ENCODE peak calls at places on chromosomes 12 and 14, in six cellular contexts. B is fibroblast of lung, R is heart right ventricle, M is adipocyte, W is HCT116, L is OCI-LY7. P is an unnamed sample. For H3K9me3, the result is how much of the 10 kb centered on the place peaks cover.

GRCh38 chr12:126663304-126664094 is 1598.3 kb downstream of the AACS start:
- DNase-seq in W (peak), M (no peak), B (no peak), R (no peak), L (peak), P (no peak)

GRCh38 chr12:24668563-24668962 is 280.3 kb downstream of the BCAT1 start:
- DNase-seq in M (no peak), L (no peak), W (no peak), R (no peak), B (peak), P (no peak)

GRCh38 chr12:18383203-18383602 is 121.9 kb downstream of the PIK3C2G start:
- DNase-seq in L (no peak), B (peak), M (peak), W (no peak), R (no peak), P (no peak)

GRCh38 chr12:7859552-7859951 is 13.2 kb downstream of the SLC2A14 start:
- DNase-seq in M (peak), B (peak), R (no peak), W (no peak), L (no peak), P (no peak)

GRCh38 chr12:53712059-53712643 is 15.1 kb downstream of the CALCOCO1 start:
- DNase-seq in W (no peak), R (no peak), L (no peak), B (peak), M (no peak), P (no peak)

GRCh38 chr12:19780460-19780859 is 341.2 kb downstream of the AEBP2 start:
- DNase-seq in L (no peak), W (no peak), R (no peak), B (no peak), M (no peak), P (no peak)

GRCh38 chr14:68297871-68298468 is 478.4 kb downstream of the RAD51B start:
- DNase-seq in M (peak), W (no peak), R (no peak), B (peak), L (no peak), P (no peak)

GRCh38 chr14:39025810-39026627 is 77.0 kb downstream of the SEC23A start:
- DNase-seq in L (no peak), W (no peak), R (no peak), M (peak), B (no peak), P (no peak)

GRCh38 chr14:52695481-52696091 is at the start of gene ERO1A:
- DNase-seq in B (peak), L (peak), W (no peak), R (peak), M (peak), P (no peak)

GRCh38 chr12:118377891-118378470 is 1.6 kb downstream of the SUDS3 start:
- DNase-seq in L (peak), B (peak), W (peak), M (peak), R (peak), P (no peak)

GRCh38 chr12:38258411-38258810 is 58.2 kb upstream of the ALG10B start:
- DNase-seq in R (no peak), W (no peak), M (no peak), L (no peak), B (no peak), P (no peak)
- H3K9me3 ChIP-seq in R (under half), W (under half), M (under half), L (under half), B (under half), P (under half)

GRCh38 chr12:133130038-133130807 is at the start of the genes ZNF10 and ZNF891:
- DNase-seq in B (peak), R (peak), L (peak), M (peak), W (no peak), P (peak)
- H3K9me3 ChIP-seq in B (under half), R (half or more), L (half or more), M (half or more), W (under half), P (under half)

DNA sequence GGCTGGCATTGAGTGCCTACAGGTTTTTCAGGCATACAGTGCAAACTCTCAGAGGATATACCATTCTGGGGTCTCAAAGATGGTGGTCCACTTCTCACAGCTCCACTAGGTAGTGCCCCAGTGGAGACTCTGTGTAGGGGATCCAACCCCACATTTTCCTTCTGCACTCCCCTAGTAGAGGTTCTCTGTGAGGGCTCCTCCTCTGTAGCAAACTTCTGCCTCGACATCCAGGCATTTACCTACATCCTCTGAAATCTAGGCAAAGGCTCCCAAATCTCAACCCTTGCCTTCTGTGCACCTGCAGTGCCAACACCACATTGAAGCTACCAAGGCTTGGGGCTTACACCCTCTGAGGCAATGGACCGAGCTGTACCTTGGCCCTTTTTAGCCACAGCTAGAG is 179.2 kb downstream of the CCDC91 start:
- DNase-seq in W (no peak), R (no peak), B (no peak), L (peak), M (no peak), P (no peak)
- H3K9me3 ChIP-seq in W (under half), R (under half), B (under half), L (under half), M (half or more), P (under half)

DNA sequence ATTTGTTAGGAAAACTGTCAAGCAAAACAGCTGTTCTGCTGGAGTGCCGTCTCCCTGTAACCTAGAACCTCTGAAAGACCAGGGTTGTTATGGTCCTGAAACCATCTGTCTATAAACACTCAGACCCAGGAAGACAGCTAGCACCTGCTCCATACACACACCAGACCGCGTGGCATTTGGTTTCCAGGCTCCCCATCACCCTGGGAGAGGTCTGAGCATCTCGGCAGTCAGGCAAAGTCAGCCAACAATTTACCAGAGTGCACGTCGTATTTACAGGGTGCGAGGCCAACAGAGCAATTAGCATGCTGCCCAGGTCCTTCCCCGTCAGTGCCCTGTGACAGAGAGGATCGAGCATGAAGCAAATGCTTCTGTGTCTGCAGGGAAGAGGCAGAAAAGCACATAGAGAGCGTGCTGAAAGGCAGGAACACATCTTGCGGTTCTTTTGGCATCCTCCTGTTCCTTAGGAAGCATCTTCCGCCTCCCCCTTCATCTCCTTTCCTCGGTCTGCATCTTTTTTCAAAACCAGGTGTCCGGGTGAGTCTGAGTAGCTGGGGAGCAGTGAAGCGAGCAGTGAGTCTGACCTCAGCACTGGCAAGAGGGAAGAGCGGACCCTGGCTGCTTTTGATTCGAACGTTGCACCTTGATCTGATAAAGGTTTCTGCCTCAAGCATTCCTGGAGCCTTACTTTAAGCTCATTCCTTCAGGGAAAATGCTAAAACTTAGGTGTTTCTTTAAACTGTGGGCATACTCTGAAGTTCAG is 272.3 kb downstream of the SLC15A4 start:
- DNase-seq in M (no peak), R (no peak), B (no peak), W (no peak), L (peak), P (no peak)
- H3K9me3 ChIP-seq in M (under half), R (under half), B (under half), W (under half), L (under half), P (under half)

GRCh38 chr12:34604227-34604626 is 581.9 kb downstream of the ALG10 start:
- DNase-seq in R (no peak), M (no peak), L (no peak), W (no peak), B (no peak), P (no peak)

GRCh38 chr12:34603382-34604035 is 581.2 kb downstream of the ALG10 start:
- DNase-seq in B (no peak), R (no peak), W (no peak), M (no peak), L (no peak), P (no peak)

GRCh38 chr12:34605955-34606748 is 583.9 kb downstream of the ALG10 start:
- DNase-seq in B (no peak), L (no peak), W (no peak), R (no peak), M (no peak), P (no peak)

GRCh38 chr12:34605510-34605887 is 583.2 kb downstream of the ALG10 start:
- DNase-seq in M (no peak), L (no peak), W (no peak), B (no peak), R (no peak), P (no peak)

DNA sequence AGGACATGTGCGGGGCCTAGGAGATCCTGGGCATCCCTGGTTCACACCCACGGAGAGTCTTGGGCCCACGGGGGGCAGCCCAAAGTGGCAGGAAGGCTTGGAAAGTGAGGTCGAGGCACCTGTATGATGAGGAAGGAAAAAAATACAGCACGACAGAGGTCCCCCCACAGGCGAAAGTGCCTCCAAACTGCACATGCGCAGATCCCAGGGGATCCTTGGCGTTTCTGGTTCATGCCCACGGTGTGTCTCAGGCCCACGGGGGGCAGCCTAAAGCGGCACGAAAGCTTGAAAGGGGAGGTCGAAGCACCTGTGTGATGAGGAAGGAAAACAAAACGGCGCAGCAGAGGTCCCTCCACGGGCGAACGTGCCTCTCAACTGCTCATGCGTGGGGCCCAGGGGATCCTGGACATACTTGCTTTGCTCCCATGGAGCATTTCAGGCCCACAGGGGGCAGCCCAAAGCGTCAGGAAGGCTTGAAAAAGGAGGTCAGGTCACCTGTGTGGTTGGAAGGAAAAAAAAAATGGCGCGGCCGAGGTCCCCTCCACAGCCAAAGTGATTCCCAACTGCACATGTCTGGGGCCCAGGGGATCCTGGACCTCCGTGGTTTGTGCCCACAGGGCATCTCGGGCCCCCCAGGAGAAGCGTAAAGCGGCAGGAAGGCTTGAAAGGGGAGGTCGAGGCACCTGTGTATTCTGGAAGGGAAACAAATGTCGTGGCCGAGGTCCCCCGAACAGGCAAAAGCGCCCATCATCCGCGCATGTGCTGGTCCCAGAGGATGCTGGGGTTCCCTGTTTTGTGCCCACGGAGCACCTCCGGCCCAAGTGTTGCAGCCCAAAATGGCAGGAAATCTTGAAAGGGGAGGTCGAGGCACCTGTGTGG is 582.6 kb downstream of the ALG10 start:
- DNase-seq in B (no peak), W (no peak), L (no peak), M (no peak), R (no peak), P (no peak)
- H3K9me3 ChIP-seq in B (under half), W (under half), L (under half), M (under half), R (under half), P (under half)